ENCODE peak calls at places on chromosomes 3 and 15, in eight cellular contexts. S, Z, J, D, E, T, K and P are unnamed samples.

GRCh38 chr3:197466586-197467399 is 89.0 kb downstream of the BDH1 start:
- DNase-seq in D (no peak), Z (peak), T (no peak), K (no peak), J (no peak), S (peak), E (no peak), P (peak)

GRCh38 chr3:100033184-100033583 is 81.1 kb downstream of the FILIP1L start:
- DNase-seq in K (no peak), J (no peak), S (peak), D (no peak), T (no peak), Z (no peak), E (no peak), P (no peak)

GRCh38 chr15:59456114-59456513 is 18.1 kb downstream of the FAM81A start:
- DNase-seq in D (no peak), K (no peak), S (peak), J (peak), T (no peak), Z (peak), E (no peak), P (no peak)

GRCh38 chr3:184361532-184361931 is at the start of the genes CLCN2 and POLR2H:
- DNase-seq in S (peak), E (peak), D (peak), K (no peak), T (peak), Z (peak), J (peak), P (peak)

GRCh38 chr3:10599444-10599843 is 94.1 kb upstream of the ATP2B2 start:
- DNase-seq in Z (no peak), S (no peak), K (no peak), D (no peak), J (no peak), E (no peak), T (no peak), P (no peak)

GRCh38 chr15:43278869-43279268 is 12.1 kb upstream of the TGM5 start:
- DNase-seq in D (no peak), Z (no peak), E (no peak), K (no peak), J (no peak), S (no peak), T (no peak), P (no peak)

GRCh38 chr3:24296441-24297205 is 198.0 kb downstream of the THRB start:
- DNase-seq in T (no peak), J (no peak), Z (no peak), S (no peak), E (no peak), D (no peak), K (no peak), P (no peak)

GRCh38 chr3:12138044-12138443 is 20.7 kb downstream of the TIMP4 start:
- DNase-seq in Z (no peak), S (no peak), E (peak), D (no peak), J (peak), K (no peak), T (no peak), P (peak)

GRCh38 chr15:64693134-64693533 is 82.3 kb downstream of the RBPMS2 start:
- DNase-seq in Z (no peak), D (peak), K (no peak), J (no peak), T (no peak), S (no peak), E (no peak), P (no peak)

GRCh38 chr3:172038823-172039222 is 555 bp upstream of the FNDC3B start:
- DNase-seq in S (no peak), K (no peak), D (no peak), J (no peak), E (no peak), Z (no peak), T (no peak), P (no peak)

GRCh38 chr3:49358884-49359225 is 702 bp upstream of the GPX1 start:
- DNase-seq in J (no peak), T (no peak), E (no peak), D (no peak), S (no peak), Z (no peak), K (no peak), P (no peak)

GRCh38 chr3:50347187-50347813 is 1.8 kb upstream of the ZMYND10 start:
- DNase-seq in S (no peak), K (peak), E (peak), Z (peak), T (peak), D (no peak), J (peak), P (peak)